ENCODE peak calls at places on chromosomes 12 and 14, in seven cellular contexts. G is fibroblast of lung, S is NT2/D1, W is uterus, D is hepatocyte, N is OCI-LY7, R is PC-3. Q is an unnamed sample.

GRCh38 chr12:7265251-7265650 is 38.6 kb upstream of the ACSM4 start:
- DNase-seq in G (no peak), S (no peak), W (no peak), D (no peak), N (no peak), R (no peak), Q (no peak)

GRCh38 chr14:23294734-23295561 is 7.7 kb downstream of the PPP1R3E start:
- DNase-seq in G (peak; percentile 24), S (no peak), W (peak; percentile 40), D (peak; percentile 76), N (peak; percentile 84), R (peak; percentile 66), Q (peak; percentile 44)

GRCh38 chr12:103334447-103334846 is 161.3 kb downstream of the C12orf42 start:
- DNase-seq in G (no peak), S (no peak), W (no peak), D (no peak), N (no peak), R (no peak), Q (no peak)

GRCh38 chr14:68986225-68986624 is 7.1 kb upstream of the ACTN1 start:
- DNase-seq in G (no peak), S (no peak), W (no peak), D (no peak), N (no peak), R (no peak), Q (no peak)

GRCh38 chr14:88473791-88474190 is 81.0 kb downstream of the PTPN21 start:
- DNase-seq in G (peak; percentile 58), S (no peak), W (no peak), D (peak; percentile 65), N (no peak), R (no peak), Q (no peak)

GRCh38 chr14:102057480-102058114 is 29.2 kb downstream of the HSP90AA1 start:
- DNase-seq in G (no peak), S (no peak), W (no peak), D (no peak), N (no peak), R (no peak), Q (no peak)

GRCh38 chr14:106129274-106129673 is 602.9 kb downstream of the TMEM121 start:
- DNase-seq in G (no peak), S (no peak), W (no peak), D (no peak), N (no peak), R (no peak), Q (no peak)

GRCh38 chr12:101604132-101604531 is 9.4 kb downstream of the MYBPC1 start:
- DNase-seq in G (no peak), S (no peak), W (no peak), D (no peak), N (no peak), R (peak; percentile 42), Q (no peak)

GRCh38 chr12:28817524-28817923 is 331.6 kb upstream of the FAR2 start:
- DNase-seq in G (no peak), S (no peak), W (no peak), D (no peak), N (no peak), R (no peak), Q (no peak)

GRCh38 chr12:101891462-101891971 is 14.1 kb downstream of the DRAM1 start:
- DNase-seq in G (peak; percentile 92), S (no peak), W (no peak), D (peak; percentile 49), N (no peak), R (peak; percentile 69), Q (no peak)

GRCh38 chr12:94592080-94592479 is 58.3 kb downstream of the TMCC3 start:
- DNase-seq in G (no peak), S (no peak), W (no peak), D (no peak), N (no peak), R (peak; percentile 87), Q (no peak)

GRCh38 chr12:57632898-57633825 is at the start of gene B4GALNT1:
- DNase-seq in G (peak; percentile 55), S (peak; percentile 74), W (peak; percentile 28), D (peak; percentile 80), N (peak; percentile 78), R (peak; percentile 79), Q (peak; percentile 73)

GRCh38 chr14:30855345-30856037 is 18.9 kb upstream of the COCH start:
- DNase-seq in G (no peak), S (no peak), W (no peak), D (no peak), N (no peak), R (no peak), Q (no peak)

GRCh38 chr12:49635036-49635435 is 11.7 kb downstream of the PRPF40B start:
- DNase-seq in G (no peak), S (no peak), W (no peak), D (no peak), N (no peak), R (no peak), Q (no peak)

GRCh38 chr14:28121512-28122297 is 644.9 kb upstream of the FOXG1 start:
- DNase-seq in G (no peak), S (peak; percentile 58), W (no peak), D (no peak), N (no peak), R (no peak), Q (no peak)

GRCh38 chr12:1811281-1811947 is 9.0 kb upstream of the LRTM2 start:
- DNase-seq in G (peak; percentile 79), S (no peak), W (no peak), D (no peak), N (no peak), R (no peak), Q (no peak)

GRCh38 chr14:23284654-23285529 is 1.0 kb downstream of the HOMEZ start:
- DNase-seq in G (peak; percentile 6), S (no peak), W (peak; percentile 27), D (peak; percentile 28), N (peak; percentile 56), R (no peak), Q (no peak)

GRCh38 chr12:105084251-105085250 is at the start of gene ALDH1L2:
- DNase-seq in G (peak; percentile 89), S (peak; percentile 61), W (peak; percentile 81), D (peak; percentile 84), N (no peak), R (peak; percentile 82), Q (no peak)

GRCh38 chr12:92596388-92596787 is 106.4 kb upstream of the PLEKHG7 start:
- DNase-seq in G (peak; percentile 69), S (no peak), W (no peak), D (peak; percentile 22), N (no peak), R (peak; percentile 63), Q (no peak)

GRCh38 chr12:94207467-94208432 is 59.4 kb downstream of the PLXNC1 start:
- DNase-seq in G (peak; percentile 7), S (no peak), W (no peak), D (no peak), N (peak; percentile 83), R (peak; percentile 20), Q (no peak)

GRCh38 chr12:20426956-20427355 is 58.6 kb downstream of the PDE3A start:
- DNase-seq in G (no peak), S (no peak), W (no peak), D (no peak), N (no peak), R (no peak), Q (no peak)
- H3K4me1 ChIP-seq in G (no peaks in the 10 kb centered on the region), S (no peaks in the 10 kb centered on the region), W (no peaks in the 10 kb centered on the region), D (peaks cover 10% of the 10 kb centered on the region), N (no peaks in the 10 kb centered on the region), R (no peaks in the 10 kb centered on the region), Q (peaks cover 10% of the 10 kb centered on the region)

GRCh38 chr12:125461831-125462230 is 396.6 kb downstream of the AACS start:
- DNase-seq in G (no peak), S (no peak), W (no peak), D (no peak), N (no peak), R (no peak), Q (no peak)
- H3K4me1 ChIP-seq in G (no peaks in the 10 kb centered on the region), S (peaks cover 5% of the 10 kb centered on the region), W (no peaks in the 10 kb centered on the region), D (no peaks in the 10 kb centered on the region), N (peaks cover 7% of the 10 kb centered on the region), R (no peaks in the 10 kb centered on the region), Q (no peaks in the 10 kb centered on the region)

DNA sequence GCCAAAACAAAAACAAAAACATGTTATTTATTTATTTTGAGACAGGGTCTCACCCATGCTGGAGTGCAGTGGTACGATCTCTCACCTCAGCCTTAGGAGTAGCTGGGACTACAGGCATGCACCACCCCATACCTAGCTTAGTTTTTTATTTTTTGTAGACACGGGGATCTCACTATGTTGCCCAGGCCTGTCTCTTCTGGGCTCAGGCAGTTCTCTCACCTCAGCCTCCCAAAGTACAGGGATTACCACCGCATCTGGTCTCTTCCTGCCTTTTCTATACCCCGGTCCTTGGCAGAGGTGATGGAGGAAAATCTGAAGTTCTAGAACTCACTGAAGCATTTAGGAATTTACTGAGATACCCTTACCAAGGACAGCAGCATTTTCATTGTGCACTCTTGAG is 6.8 kb upstream of the IRF2BPL start:
- DNase-seq in G (no peak), S (no peak), W (no peak), D (no peak), N (no peak), R (no peak), Q (no peak)
- H3K4me1 ChIP-seq in G (peaks cover 42% of the 10 kb centered on the region), S (peaks cover 2% of the 10 kb centered on the region), W (peaks cover 23% of the 10 kb centered on the region), D (peaks cover 57% of the 10 kb centered on the region), N (peaks cover 88% of the 10 kb centered on the region), R (peaks cover 83% of the 10 kb centered on the region), Q (peaks cover 56% of the 10 kb centered on the region)

DNA sequence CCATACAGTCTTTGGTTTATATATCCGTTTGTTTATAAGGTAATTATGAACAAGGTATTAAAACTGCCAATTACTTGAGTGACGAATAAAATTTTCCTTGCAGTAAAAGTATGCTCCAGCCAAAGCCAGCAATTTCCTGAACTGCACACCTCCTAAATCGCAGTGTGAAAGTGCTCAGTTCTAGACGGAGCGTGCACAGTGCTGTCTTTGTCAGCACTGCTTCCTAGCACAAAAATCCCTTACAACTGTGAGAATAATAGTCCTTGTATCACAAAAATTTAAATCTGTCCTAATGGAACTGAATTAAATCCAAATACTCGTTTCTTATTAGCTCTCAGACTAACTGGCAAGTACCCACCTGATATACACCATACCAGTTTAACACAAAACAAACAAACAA is 26.3 kb downstream of the LRIG3 start:
- DNase-seq in G (no peak), S (no peak), W (no peak), D (no peak), N (no peak), R (no peak), Q (no peak)
- H3K4me1 ChIP-seq in G (no peaks in the 10 kb centered on the region), S (no peaks in the 10 kb centered on the region), W (peaks cover 3% of the 10 kb centered on the region), D (no peaks in the 10 kb centered on the region), N (no peaks in the 10 kb centered on the region), R (peaks cover 32% of the 10 kb centered on the region), Q (peaks cover 3% of the 10 kb centered on the region)

Q was measured in HAP-1.